ENCODE peak calls at places on chromosomes 3 and 15, in four cellular contexts. One of them, this sample, is unnamed.

GRCh38 chr15:95459288-95459687 is 871.2 kb upstream of the NR2F2 start:
- DNase-seq in HL-60: no peak
- DNase-seq in K562: no peak
- DNase-seq in GM12891: no peak
- DNase-seq in this sample: no peak

GRCh38 chr15:51161491-51162260 is 67.0 kb upstream of the TNFAIP8L3 start:
- DNase-seq in HL-60: no peak
- DNase-seq in K562: no peak
- DNase-seq in GM12891: no peak
- DNase-seq in this sample: no peak

GRCh38 chr3:8355346-8355745 is 146.3 kb upstream of the LMCD1 start:
- DNase-seq in HL-60: no peak
- DNase-seq in K562: no peak
- DNase-seq in GM12891: no peak
- DNase-seq in this sample: no peak

GRCh38 chr15:68631621-68632051 is 52.8 kb downstream of the CORO2B start:
- DNase-seq in HL-60: no peak
- DNase-seq in K562: no peak
- DNase-seq in GM12891: no peak
- DNase-seq in this sample: no peak

GRCh38 chr3:52742418-52743041 is 28.2 kb downstream of the NEK4 start:
- DNase-seq in HL-60: no peak
- DNase-seq in K562: peak
- DNase-seq in GM12891: peak
- DNase-seq in this sample: peak

GRCh38 chr3:184981071-184981470 is 169.1 kb downstream of the VPS8 start:
- DNase-seq in HL-60: no peak
- DNase-seq in K562: no peak
- DNase-seq in GM12891: no peak
- DNase-seq in this sample: no peak

GRCh38 chr3:160084998-160085397 is 96.4 kb downstream of the IL12A start:
- DNase-seq in HL-60: no peak
- DNase-seq in K562: no peak
- DNase-seq in GM12891: no peak
- DNase-seq in this sample: no peak

GRCh38 chr15:67124911-67125588 is 59.6 kb downstream of the SMAD3 start:
- DNase-seq in HL-60: no peak
- DNase-seq in K562: peak
- DNase-seq in GM12891: no peak
- DNase-seq in this sample: no peak

GRCh38 chr3:47017504-47018268 is 38.2 kb downstream of the NBEAL2 start:
- DNase-seq in HL-60: no peak
- DNase-seq in K562: no peak
- DNase-seq in GM12891: no peak
- DNase-seq in this sample: no peak

GRCh38 chr15:38129531-38130199 is 123.0 kb upstream of the SPRED1 start:
- DNase-seq in HL-60: peak
- DNase-seq in K562: peak
- DNase-seq in GM12891: no peak
- DNase-seq in this sample: peak

GRCh38 chr3:188875413-188875812 is 296.4 kb upstream of the TPRG1 start:
- DNase-seq in HL-60: no peak
- DNase-seq in K562: no peak
- DNase-seq in GM12891: no peak
- DNase-seq in this sample: no peak

GRCh38 chr15:55820043-55820442 is 77.1 kb upstream of the PRTG start:
- DNase-seq in HL-60: no peak
- DNase-seq in K562: no peak
- DNase-seq in GM12891: no peak
- DNase-seq in this sample: no peak

GRCh38 chr15:74398183-74398582 is 30.7 kb upstream of the CYP11A1 start:
- DNase-seq in HL-60: no peak
- DNase-seq in K562: no peak
- DNase-seq in GM12891: no peak
- DNase-seq in this sample: no peak

GRCh38 chr3:99131876-99132275 is 230.4 kb upstream of the DCBLD2 start:
- DNase-seq in HL-60: no peak
- DNase-seq in K562: no peak
- DNase-seq in GM12891: no peak
- DNase-seq in this sample: no peak

GRCh38 chr3:190696777-190697501 is 165.6 kb downstream of the GMNC start:
- DNase-seq in HL-60: no peak
- DNase-seq in K562: no peak
- DNase-seq in GM12891: no peak
- DNase-seq in this sample: no peak

GRCh38 chr3:146747928-146748327 is 142.8 kb upstream of the PLSCR5 start:
- DNase-seq in HL-60: no peak
- DNase-seq in K562: no peak
- DNase-seq in GM12891: no peak
- DNase-seq in this sample: no peak

GRCh38 chr3:123834631-123835030 is 49.5 kb downstream of the MYLK start:
- DNase-seq in HL-60: no peak
- DNase-seq in K562: no peak
- DNase-seq in GM12891: no peak
- DNase-seq in this sample: no peak

GRCh38 chr15:95326689-95327525 is 1003.6 kb upstream of the NR2F2 start:
- DNase-seq in HL-60: no peak
- DNase-seq in K562: no peak
- DNase-seq in GM12891: no peak
- DNase-seq in this sample: no peak

GRCh38 chr3:80338366-80338765 is 570.6 kb upstream of the ROBO1 start:
- DNase-seq in HL-60: peak
- DNase-seq in K562: no peak
- DNase-seq in GM12891: no peak
- DNase-seq in this sample: no peak

GRCh38 chr15:23014394-23015000 is 24.9 kb downstream of the TUBGCP5 start:
- DNase-seq in HL-60: no peak
- DNase-seq in K562: no peak
- DNase-seq in GM12891: no peak
- DNase-seq in this sample: no peak

GRCh38 chr15:92869263-92869940 is 30.7 kb upstream of the CHD2 start:
- DNase-seq in HL-60: no peak
- DNase-seq in K562: no peak
- DNase-seq in GM12891: no peak
- DNase-seq in this sample: no peak

GRCh38 chr3:129657261-129658046 is 51.0 kb upstream of the PLXND1 start:
- DNase-seq in HL-60: no peak
- DNase-seq in K562: no peak
- DNase-seq in GM12891: no peak
- DNase-seq in this sample: no peak

GRCh38 chr3:192080336-192080735 is 619.4 kb downstream of the PYDC2 start:
- DNase-seq in HL-60: no peak
- DNase-seq in K562: no peak
- DNase-seq in GM12891: no peak
- DNase-seq in this sample: no peak

GRCh38 chr3:192079098-192079497 is 618.1 kb downstream of the PYDC2 start:
- DNase-seq in HL-60: no peak
- DNase-seq in K562: no peak
- DNase-seq in GM12891: no peak
- DNase-seq in this sample: no peak

GRCh38 chr3:192082733-192083660 is 622.0 kb downstream of the PYDC2 start:
- DNase-seq in HL-60: no peak
- DNase-seq in K562: no peak
- DNase-seq in GM12891: no peak
- DNase-seq in this sample: peak

DNA sequence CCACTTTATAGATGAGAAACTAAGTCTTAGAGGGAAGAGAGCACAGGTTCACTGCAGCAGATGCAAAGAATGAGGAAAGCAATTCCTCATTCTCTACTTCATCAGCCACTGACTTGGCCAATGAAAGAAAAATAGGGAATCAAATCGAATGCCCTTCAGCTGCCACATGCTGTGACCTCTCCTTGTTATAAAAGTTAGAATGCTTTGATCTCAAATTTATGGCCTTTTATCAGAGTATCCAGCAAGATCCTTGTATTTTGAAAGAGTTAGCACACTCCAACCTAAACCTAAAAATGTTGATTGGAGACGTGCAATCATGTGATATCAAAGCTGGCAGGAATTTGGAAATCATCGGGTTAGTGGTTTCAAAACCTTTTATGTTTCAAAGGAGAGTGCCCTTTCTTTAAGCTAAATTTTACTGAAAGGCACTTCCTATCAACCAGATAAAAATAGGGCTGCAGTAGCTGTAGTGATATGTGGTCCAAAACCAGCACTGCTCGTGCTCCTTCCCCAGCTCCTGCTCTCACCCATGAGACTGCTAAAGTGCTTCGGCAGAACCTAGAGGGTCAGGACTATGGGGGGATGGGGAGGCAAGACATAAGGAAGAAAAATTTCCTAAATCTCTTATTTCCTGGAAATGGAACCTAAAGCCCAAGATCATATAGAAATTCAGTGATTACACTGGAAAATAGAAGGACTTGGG is 617.0 kb downstream of the PYDC2 start:
- DNase-seq in HL-60: no peak
- DNase-seq in K562: no peak
- DNase-seq in GM12891: no peak
- DNase-seq in this sample: no peak
- TF ChIP-seq SPI1 in HL-60: no peak
- TF ChIP-seq SPI1 in K562: no peak
- TF ChIP-seq SPI1 in GM12891: no peak
- TF ChIP-seq SPI1 in this sample: no peak

GRCh38 chr3:30526031-30526430 is 80.4 kb upstream of the TGFBR2 start:
- DNase-seq in HL-60: no peak
- DNase-seq in K562: no peak
- DNase-seq in GM12891: no peak
- DNase-seq in this sample: no peak

GRCh38 chr3:30524357-30525040 is 81.9 kb upstream of the TGFBR2 start:
- DNase-seq in HL-60: no peak
- DNase-seq in K562: no peak
- DNase-seq in GM12891: no peak
- DNase-seq in this sample: no peak

GRCh38 chr3:30527186-30527585 is 79.2 kb upstream of the TGFBR2 start:
- DNase-seq in HL-60: no peak
- DNase-seq in K562: no peak
- DNase-seq in GM12891: no peak
- DNase-seq in this sample: no peak

GRCh38 chr3:30530084-30530483 is 76.3 kb upstream of the TGFBR2 start:
- DNase-seq in HL-60: no peak
- DNase-seq in K562: no peak
- DNase-seq in GM12891: no peak
- DNase-seq in this sample: no peak

DNA sequence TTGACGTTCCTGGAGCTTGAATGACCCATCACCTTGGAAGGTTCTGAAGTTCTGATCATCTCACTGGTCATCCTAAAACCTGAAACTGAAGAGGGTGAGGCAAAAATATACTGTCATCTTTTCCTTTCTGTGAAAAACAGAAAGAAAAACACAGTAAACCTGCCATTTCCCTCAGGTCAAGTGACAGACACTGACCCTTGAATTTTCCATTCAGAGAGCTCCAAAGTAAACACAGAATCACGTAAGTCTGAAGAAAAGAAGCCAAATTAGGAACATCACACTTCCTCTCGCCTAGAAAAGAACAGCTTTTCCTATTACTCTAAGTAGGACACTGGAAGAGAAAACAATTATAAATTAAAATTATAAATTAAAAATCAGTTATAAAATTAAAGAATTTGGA is 78.7 kb upstream of the TGFBR2 start:
- DNase-seq in HL-60: no peak
- DNase-seq in K562: no peak
- DNase-seq in GM12891: no peak
- DNase-seq in this sample: no peak
- TF ChIP-seq SPI1 in HL-60: no peak
- TF ChIP-seq SPI1 in K562: no peak
- TF ChIP-seq SPI1 in GM12891: no peak
- TF ChIP-seq SPI1 in this sample: no peak

DNA sequence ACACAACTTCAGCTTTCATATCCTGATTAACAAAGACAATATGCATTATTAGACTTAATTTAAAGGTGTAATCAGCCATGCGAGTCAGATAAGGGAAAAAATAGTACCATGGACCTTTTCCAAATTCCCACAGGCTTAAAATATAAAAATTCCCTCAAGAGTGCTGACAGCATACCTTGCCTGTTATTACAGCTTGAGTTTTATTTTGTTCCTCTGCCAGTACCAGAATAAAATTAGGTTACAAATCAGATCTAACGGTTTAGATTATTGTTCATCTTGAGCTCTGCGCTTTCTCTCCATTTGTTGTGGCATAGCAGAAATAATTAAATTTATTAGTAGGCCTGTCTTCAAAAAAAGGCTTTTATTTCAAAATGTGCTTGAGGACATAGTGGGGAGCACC is 250.3 kb downstream of the PTPRG start:
- DNase-seq in HL-60: no peak
- DNase-seq in K562: no peak
- DNase-seq in GM12891: no peak
- DNase-seq in this sample: no peak
- TF ChIP-seq SPI1 in HL-60: no peak
- TF ChIP-seq SPI1 in K562: no peak
- TF ChIP-seq SPI1 in GM12891: no peak
- TF ChIP-seq SPI1 in this sample: no peak

DNA sequence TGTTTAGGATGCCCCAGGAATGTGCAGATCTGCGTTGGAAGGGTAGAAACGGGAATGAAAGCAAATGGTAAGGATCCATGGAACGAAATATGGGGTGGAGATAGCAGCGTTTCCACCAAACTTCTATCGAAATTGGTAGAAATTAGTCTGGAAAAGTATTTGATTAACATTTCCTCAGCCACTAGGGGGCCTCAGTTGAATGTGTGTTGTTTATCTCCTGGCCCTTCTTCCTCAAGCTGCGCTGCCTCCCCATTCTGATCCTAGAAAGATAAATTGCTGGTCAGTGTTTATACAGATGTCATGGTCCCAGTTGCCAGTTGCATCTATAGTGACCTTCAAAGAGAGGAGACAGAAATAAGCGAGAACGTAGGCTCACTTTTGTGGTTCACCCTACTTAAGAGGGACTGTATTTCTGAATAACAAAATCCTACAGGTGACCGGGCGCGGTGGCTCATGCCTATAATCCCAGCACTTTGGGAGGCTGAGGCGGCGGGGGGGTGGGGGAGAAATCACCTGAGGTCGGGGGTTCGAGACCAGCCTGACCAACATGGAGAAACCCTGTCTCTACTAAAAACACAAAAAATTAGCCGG is 457.1 kb downstream of the SQOR start:
- DNase-seq in HL-60: no peak
- DNase-seq in K562: peak
- DNase-seq in GM12891: no peak
- DNase-seq in this sample: no peak
- TF ChIP-seq SPI1 in HL-60: no peak
- TF ChIP-seq SPI1 in K562: no peak
- TF ChIP-seq SPI1 in GM12891: no peak
- TF ChIP-seq SPI1 in this sample: no peak

GRCh38 chr3:69869643-69870042 is 129.9 kb upstream of the SAMMSON start:
- DNase-seq in HL-60: no peak
- DNase-seq in K562: peak
- DNase-seq in GM12891: no peak
- DNase-seq in this sample: no peak
- TF ChIP-seq SPI1 in HL-60: no peak
- TF ChIP-seq SPI1 in K562: no peak
- TF ChIP-seq SPI1 in GM12891: no peak
- TF ChIP-seq SPI1 in this sample: no peak

DNA sequence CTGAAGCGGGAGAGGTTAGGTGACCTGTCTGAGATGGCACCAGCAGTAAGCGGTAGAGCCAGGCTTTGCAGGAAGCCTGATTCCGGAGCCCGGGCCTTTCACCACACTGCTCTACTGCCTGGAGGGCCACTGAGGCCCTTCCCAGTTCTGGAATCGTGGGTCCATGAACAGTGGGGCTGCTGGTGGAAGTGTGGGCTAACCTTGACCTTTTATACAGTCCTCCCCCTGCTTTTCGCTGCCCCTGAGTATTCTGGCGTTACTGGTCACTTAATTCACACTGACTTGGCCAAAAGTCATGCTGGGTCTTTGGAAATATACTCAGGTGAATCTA is 2.6 kb upstream of the ABTB1 start:
- DNase-seq in HL-60: no peak
- DNase-seq in K562: no peak
- DNase-seq in GM12891: no peak
- DNase-seq in this sample: no peak
- TF ChIP-seq SPI1 in HL-60: no peak
- TF ChIP-seq SPI1 in K562: no peak
- TF ChIP-seq SPI1 in GM12891: no peak
- TF ChIP-seq SPI1 in this sample: no peak

This sample was measured in GM12878.